ENCODE peak calls at places on chromosomes 1 and 21, in ten cellular contexts. D, U, V, I, T, N, K, S, F and G are unnamed samples.

GRCh38 chr1:209207701-209208286 is 375.7 kb upstream of the CAMK1G start:
- DNase-seq in S (peak), I (peak), U (peak), D (peak), N (peak), T (peak), K (peak), F (peak), V (peak), G (peak)

GRCh38 chr1:202163281-202164270 is 3.2 kb upstream of the PTPN7 start:
- DNase-seq in U (no peak), D (no peak), F (no peak), V (no peak), I (no peak), K (peak), N (no peak), T (no peak), S (no peak), G (no peak)

GRCh38 chr1:11488966-11489625 is 10.1 kb downstream of the DISP3 start:
- DNase-seq in K (no peak), I (no peak), V (no peak), N (no peak), U (peak), T (no peak), D (no peak), S (no peak), F (no peak), G (no peak)

GRCh38 chr21:43626390-43626789 is 32.9 kb downstream of the HSF2BP start:
- DNase-seq in N (no peak), T (no peak), F (no peak), K (no peak), U (no peak), S (no peak), I (no peak), V (no peak), D (no peak), G (no peak)

GRCh38 chr1:115829947-115830346 is 11.0 kb downstream of the NHLH2 start:
- DNase-seq in V (no peak), I (no peak), U (no peak), S (no peak), N (no peak), K (no peak), T (no peak), F (no peak), D (no peak), G (no peak)

GRCh38 chr1:46810596-46810995 is 11.8 kb downstream of the CYP4B1 start:
- DNase-seq in D (no peak), I (no peak), F (no peak), N (no peak), K (no peak), V (no peak), U (no peak), S (no peak), T (no peak), G (no peak)

GRCh38 chr1:154598871-154599635 is 8.9 kb downstream of the ADAR start:
- DNase-seq in S (no peak), K (no peak), V (no peak), T (no peak), U (no peak), I (no peak), N (no peak), F (no peak), D (no peak), G (no peak)

GRCh38 chr21:38468989-38469388 is 29.3 kb downstream of the ERG start:
- DNase-seq in I (no peak), N (no peak), V (no peak), F (no peak), K (no peak), D (peak), S (no peak), U (no peak), T (peak), G (no peak)

GRCh38 chr1:145805057-145805456 is 18.8 kb downstream of the RNF115 start:
- DNase-seq in S (no peak), U (no peak), N (no peak), F (no peak), K (no peak), V (no peak), D (no peak), I (no peak), T (no peak), G (no peak)

GRCh38 chr1:38029081-38029681 is 16.6 kb downstream of the UTP11 start:
- DNase-seq in S (peak), T (no peak), I (no peak), K (peak), U (peak), D (no peak), N (no peak), V (no peak), F (no peak), G (no peak)
- TF ChIP-seq EP300 in S (no peak), T (no peak), I (no peak), K (no peak), U (no peak), D (no peak), N (no peak), V (no peak), F (no peak), G (peak)

GRCh38 chr21:36115138-36115710 is 19.7 kb upstream of the CBR3 start:
- DNase-seq in V (no peak), F (no peak), K (no peak), T (no peak), N (no peak), I (no peak), D (no peak), S (no peak), U (no peak), G (no peak)

GRCh38 chr21:36109868-36110267 is 25.0 kb upstream of the CBR3 start:
- DNase-seq in I (no peak), K (no peak), F (no peak), N (no peak), D (no peak), S (no peak), T (no peak), U (no peak), V (no peak), G (no peak)

GRCh38 chr21:36111238-36111637 is 23.6 kb upstream of the CBR3 start:
- DNase-seq in U (no peak), N (no peak), S (no peak), V (no peak), D (no peak), K (no peak), F (peak), T (no peak), I (no peak), G (no peak)

GRCh38 chr21:36117276-36117675 is 17.6 kb upstream of the CBR3 start:
- DNase-seq in S (no peak), U (no peak), V (no peak), F (no peak), D (no peak), T (no peak), K (no peak), N (no peak), I (no peak), G (no peak)

GRCh38 chr21:36113647-36114428 is 21.0 kb upstream of the CBR3 start:
- DNase-seq in T (peak), I (peak), K (no peak), S (no peak), U (no peak), V (peak), F (no peak), N (no peak), D (peak), G (no peak)
- TF ChIP-seq EP300 in T (no peak), I (no peak), K (no peak), S (no peak), U (no peak), V (no peak), F (no peak), N (no peak), D (no peak), G (no peak)

DNA sequence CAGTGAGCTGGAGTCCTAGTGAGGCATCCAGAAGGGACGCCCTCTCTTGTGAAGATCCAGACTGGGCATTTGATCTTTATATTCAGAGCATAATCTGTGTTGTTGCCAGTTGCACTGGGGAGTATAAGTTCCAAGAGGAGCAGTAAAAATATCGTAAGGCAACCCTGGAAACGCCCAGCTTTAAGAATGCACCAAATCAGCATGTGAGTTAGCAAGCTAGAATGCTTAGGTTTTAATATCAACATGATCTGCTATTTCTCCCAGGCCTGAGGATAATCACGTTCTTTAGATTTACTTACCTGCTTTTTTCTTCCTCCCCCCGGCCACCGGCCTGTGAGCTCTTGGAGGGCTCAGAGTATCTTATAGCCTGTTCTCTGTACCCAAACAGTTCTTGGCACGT is 48.3 kb upstream of the HOOK1 start:
- DNase-seq in T (no peak), K (no peak), D (no peak), N (no peak), U (no peak), S (no peak), V (no peak), I (no peak), F (no peak), G (no peak)
- TF ChIP-seq EP300 in T (no peak), K (no peak), D (no peak), N (no peak), U (no peak), S (no peak), V (no peak), I (no peak), F (no peak), G (no peak)

GRCh38 chr21:22201142-22201541 is 1202.9 kb downstream of the NCAM2 start:
- DNase-seq in S (no peak), K (no peak), N (no peak), U (no peak), I (no peak), T (no peak), D (no peak), F (no peak), V (no peak), G (no peak)
- TF ChIP-seq EP300 in S (no peak), K (no peak), N (no peak), U (no peak), I (no peak), T (no peak), D (no peak), F (no peak), V (no peak), G (no peak)